ENCODE peak calls at places on chromosomes 12 and 14, in six cellular contexts. D is mammary epithelial cell, A is BE2C, R is IMR-90, S is AG10803, O is tibial artery. Q is an unnamed sample.

GRCh38 chr12:12474471-12474928 is 88.2 kb downstream of the DUSP16 start:
- DNase-seq in D (no peak), A (no peak), R (no peak), S (no peak), O (no peak), Q (no peak)

GRCh38 chr12:58509116-58509885 is 411.0 kb downstream of the LRIG3 start:
- DNase-seq in D (peak), A (no peak), R (peak), S (peak), O (no peak), Q (no peak)

GRCh38 chr12:86600664-86601231 is 344.6 kb upstream of the MGAT4C start:
- DNase-seq in D (no peak), A (no peak), R (no peak), S (no peak), O (no peak), Q (no peak)

GRCh38 chr12:3545121-3545796 is 54.3 kb downstream of the PRMT8 start:
- DNase-seq in D (peak), A (no peak), R (no peak), S (no peak), O (no peak), Q (no peak)

GRCh38 chr12:89439946-89440345 is 84.7 kb downstream of the GALNT4 start:
- DNase-seq in D (peak), A (no peak), R (peak), S (peak), O (no peak), Q (no peak)

GRCh38 chr14:53842938-53843337 is 113.7 kb downstream of the BMP4 start:
- DNase-seq in D (no peak), A (no peak), R (peak), S (no peak), O (no peak), Q (no peak)

GRCh38 chr14:20684662-20685456 is 499 bp downstream of the RNASE4 start:
- DNase-seq in D (peak), A (no peak), R (peak), S (peak), O (peak), Q (no peak)

GRCh38 chr12:67415473-67415872 is 146.3 kb downstream of the CAND1 start:
- DNase-seq in D (peak), A (no peak), R (peak), S (peak), O (no peak), Q (no peak)

GRCh38 chr12:34347367-34347766 is 325.1 kb downstream of the ALG10 start:
- DNase-seq in D (no peak), A (peak), R (no peak), S (no peak), O (no peak), Q (no peak)
- TF ChIP-seq CTCF in D (no peak), A (peak), R (no peak), S (no peak), O (no peak), Q (no peak)

DNA sequence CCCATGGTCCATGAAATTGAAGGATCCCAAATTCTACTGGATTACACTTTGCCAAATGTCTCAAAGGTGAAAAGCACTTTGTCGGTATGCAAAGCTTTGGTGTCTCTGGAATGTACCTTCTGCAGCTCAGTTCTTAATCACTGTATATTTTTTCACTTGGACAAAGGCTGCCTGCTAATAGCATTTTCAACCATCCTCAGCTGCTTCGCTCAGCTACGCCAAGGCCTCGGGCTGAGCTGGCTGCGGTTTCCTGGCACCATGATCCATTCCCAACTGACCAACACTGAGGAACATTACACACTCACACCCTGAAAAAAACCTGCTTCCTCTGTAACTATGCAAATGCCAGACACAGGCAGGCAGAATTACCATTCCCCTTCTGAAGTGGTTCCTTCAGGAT is 335.2 kb downstream of the DPF3 start:
- DNase-seq in D (peak), A (no peak), R (peak), S (peak), O (peak), Q (peak)
- H3K4me3 ChIP-seq in D (no peak), A (no peak), R (no peak), S (no peak), O (no peak), Q (no peak)

DNA sequence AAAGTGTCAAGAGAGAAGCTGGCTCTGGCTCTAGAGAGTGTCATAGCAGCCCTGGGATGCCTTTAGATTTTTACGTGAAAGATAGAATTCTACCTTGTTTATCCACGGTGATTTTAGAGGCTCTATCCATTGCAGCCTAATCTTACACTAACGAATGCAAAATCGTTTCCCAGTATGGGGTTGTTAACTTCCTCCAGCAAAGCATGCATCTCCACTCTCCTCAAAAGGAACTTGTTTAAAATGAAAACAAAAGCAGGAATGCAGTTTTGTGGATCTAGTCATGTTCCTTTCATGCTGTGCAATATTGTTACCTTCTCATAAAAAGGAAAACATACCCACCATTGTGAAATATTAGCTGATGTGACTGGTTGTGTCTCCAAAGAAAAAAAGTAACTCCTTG is 88.4 kb downstream of the ANO2 start:
- DNase-seq in D (no peak), A (no peak), R (no peak), S (no peak), O (no peak), Q (no peak)
- TF ChIP-seq CTCF in D (no peak), A (no peak), R (no peak), S (no peak), O (no peak), Q (no peak)

DNA sequence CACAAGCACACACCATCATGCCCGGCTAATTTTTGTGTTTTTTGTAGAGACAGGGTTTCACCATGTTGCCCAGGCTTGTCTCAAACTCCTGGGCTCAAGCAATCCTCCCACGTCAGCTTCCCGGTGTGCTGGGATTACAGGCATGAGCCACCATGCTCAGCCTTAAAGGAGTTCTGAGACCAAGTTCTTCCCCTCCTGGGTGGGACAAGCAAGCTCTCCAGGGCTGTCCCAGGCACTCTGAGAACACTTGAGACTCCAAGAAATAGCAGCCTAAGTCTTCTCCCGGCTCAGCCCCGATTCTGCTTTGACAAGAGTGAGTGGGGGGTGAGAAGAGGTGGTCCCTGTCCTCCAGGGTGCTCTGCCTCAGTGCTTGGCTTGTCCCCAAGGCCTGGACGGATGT is 86.4 kb downstream of the STAB2 start:
- DNase-seq in D (no peak), A (no peak), R (no peak), S (no peak), O (no peak), Q (no peak)
- H3K4me3 ChIP-seq in D (no peak), A (no peak), R (no peak), S (no peak), O (no peak), Q (no peak)

DNA sequence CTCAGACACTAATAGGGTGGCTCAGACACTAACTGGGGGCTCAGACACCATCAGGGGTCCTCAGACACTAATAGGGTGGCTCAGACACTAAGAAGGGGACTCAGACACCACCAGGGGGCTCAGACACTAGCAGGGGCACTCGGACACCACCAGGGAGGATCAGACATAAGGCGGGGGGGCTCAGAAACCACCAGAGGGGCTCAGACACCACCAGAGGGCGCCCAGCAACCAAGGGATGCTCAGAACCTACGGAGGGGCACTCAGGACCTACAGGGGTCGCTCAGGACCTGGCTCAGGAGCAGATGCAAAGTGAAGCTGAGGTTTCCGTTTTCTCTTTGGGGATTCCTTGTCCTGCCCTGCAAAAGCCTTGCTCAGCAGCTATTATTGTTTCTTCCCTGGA is 448.5 kb downstream of the TMEM121 start:
- DNase-seq in D (no peak), A (peak), R (no peak), S (no peak), O (no peak), Q (no peak)
- TF ChIP-seq CTCF in D (no peak), A (peak), R (no peak), S (no peak), O (no peak), Q (no peak)

Q was measured in kidney epithelial cell.